ENCODE peak calls at places on chromosome 10, in six cellular contexts. One of them, this sample, is unnamed.

GRCh38 chr10:101709359-101710063 is 14.5 kb upstream of the FBXW4 start:
- DNase-seq in GM23338: no peak
- DNase-seq in tibial nerve: no peak
- DNase-seq in AG04450: no peak
- DNase-seq in ovary: no peak
- DNase-seq in Panc1: no peak
- DNase-seq in this sample: no peak

GRCh38 chr10:43075612-43076003 is 1.3 kb upstream of the RET start:
- DNase-seq in GM23338: peak; percentile 46
- DNase-seq in tibial nerve: no peak
- DNase-seq in AG04450: no peak
- DNase-seq in ovary: no peak
- DNase-seq in Panc1: no peak
- DNase-seq in this sample: peak; percentile 30

GRCh38 chr10:91681361-91682276 is 48.7 kb upstream of the PPP1R3C start:
- DNase-seq in GM23338: no peak
- DNase-seq in tibial nerve: no peak
- DNase-seq in AG04450: no peak
- DNase-seq in ovary: peak; percentile 33
- DNase-seq in Panc1: no peak
- DNase-seq in this sample: no peak

GRCh38 chr10:24668247-24668646 is 55.4 kb downstream of the ARHGAP21 start:
- DNase-seq in GM23338: no peak
- DNase-seq in tibial nerve: no peak
- DNase-seq in AG04450: no peak
- DNase-seq in ovary: no peak
- DNase-seq in Panc1: no peak
- DNase-seq in this sample: no peak

GRCh38 chr10:113854757-113855626 is 531 bp downstream of the NHLRC2 start:
- DNase-seq in GM23338: peak; percentile 53
- DNase-seq in tibial nerve: peak; percentile 36
- DNase-seq in AG04450: no peak
- DNase-seq in ovary: peak; percentile 67
- DNase-seq in Panc1: no peak
- DNase-seq in this sample: peak; percentile 69

GRCh38 chr10:93926613-93927012 is 32.8 kb downstream of the SLC35G1 start:
- DNase-seq in GM23338: no peak
- DNase-seq in tibial nerve: no peak
- DNase-seq in AG04450: no peak
- DNase-seq in ovary: no peak
- DNase-seq in Panc1: no peak
- DNase-seq in this sample: no peak

GRCh38 chr10:101035916-101036702 is 5.1 kb downstream of the SFXN3 start:
- DNase-seq in GM23338: no peak
- DNase-seq in tibial nerve: no peak
- DNase-seq in AG04450: no peak
- DNase-seq in ovary: no peak
- DNase-seq in Panc1: no peak
- DNase-seq in this sample: no peak

GRCh38 chr10:78602201-78602917 is 466.4 kb upstream of the ZMIZ1 start:
- DNase-seq in GM23338: no peak
- DNase-seq in tibial nerve: no peak
- DNase-seq in AG04450: no peak
- DNase-seq in ovary: no peak
- DNase-seq in Panc1: no peak
- DNase-seq in this sample: no peak

GRCh38 chr10:97474918-97475317 is 23.3 kb downstream of the MMS19 start:
- DNase-seq in GM23338: no peak
- DNase-seq in tibial nerve: no peak
- DNase-seq in AG04450: no peak
- DNase-seq in ovary: no peak
- DNase-seq in Panc1: no peak
- DNase-seq in this sample: no peak

GRCh38 chr10:117656385-117657367 is 114.1 kb downstream of the EMX2 start:
- DNase-seq in GM23338: no peak
- DNase-seq in tibial nerve: no peak
- DNase-seq in AG04450: no peak
- DNase-seq in ovary: no peak
- DNase-seq in Panc1: no peak
- DNase-seq in this sample: no peak

GRCh38 chr10:88042162-88043100 is 179.0 kb downstream of the PTEN start:
- DNase-seq in GM23338: peak; percentile 32
- DNase-seq in tibial nerve: no peak
- DNase-seq in AG04450: peak; percentile 56
- DNase-seq in ovary: no peak
- DNase-seq in Panc1: no peak
- DNase-seq in this sample: peak; percentile 53

GRCh38 chr10:35579726-35580420 is 25.3 kb upstream of the GJD4 start:
- DNase-seq in GM23338: no peak
- DNase-seq in tibial nerve: no peak
- DNase-seq in AG04450: no peak
- DNase-seq in ovary: no peak
- DNase-seq in Panc1: no peak
- DNase-seq in this sample: no peak

GRCh38 chr10:43970018-43970698 is 321.5 kb upstream of the ZNF32 start:
- DNase-seq in GM23338: no peak
- DNase-seq in tibial nerve: no peak
- DNase-seq in AG04450: no peak
- DNase-seq in ovary: no peak
- DNase-seq in Panc1: no peak
- DNase-seq in this sample: no peak

GRCh38 chr10:106958591-106959328 is 205.7 kb downstream of the SORCS1 start:
- DNase-seq in GM23338: no peak
- DNase-seq in tibial nerve: no peak
- DNase-seq in AG04450: no peak
- DNase-seq in ovary: no peak
- DNase-seq in Panc1: no peak
- DNase-seq in this sample: no peak

GRCh38 chr10:112557197-112557596 is 110.2 kb downstream of the VTI1A start:
- DNase-seq in GM23338: no peak
- DNase-seq in tibial nerve: no peak
- DNase-seq in AG04450: no peak
- DNase-seq in ovary: no peak
- DNase-seq in Panc1: no peak
- DNase-seq in this sample: no peak

GRCh38 chr10:6694447-6695155 is 114.5 kb upstream of the PRKCQ start:
- DNase-seq in GM23338: no peak
- DNase-seq in tibial nerve: no peak
- DNase-seq in AG04450: no peak
- DNase-seq in ovary: no peak
- DNase-seq in Panc1: no peak
- DNase-seq in this sample: peak; percentile 30

GRCh38 chr10:8042032-8042863 is 12.2 kb upstream of the GATA3 start:
- DNase-seq in GM23338: peak; percentile 35
- DNase-seq in tibial nerve: no peak
- DNase-seq in AG04450: no peak
- DNase-seq in ovary: no peak
- DNase-seq in Panc1: no peak
- DNase-seq in this sample: peak; percentile 16

GRCh38 chr10:72340510-72340895 is 14.2 kb downstream of the DNAJB12 start:
- DNase-seq in GM23338: peak; percentile 86
- DNase-seq in tibial nerve: peak; percentile 56
- DNase-seq in AG04450: no peak
- DNase-seq in ovary: peak; percentile 75
- DNase-seq in Panc1: no peak
- DNase-seq in this sample: peak; percentile 82

GRCh38 chr10:76492026-76492425 is 1060.6 kb downstream of the LRMDA start:
- DNase-seq in GM23338: no peak
- DNase-seq in tibial nerve: no peak
- DNase-seq in AG04450: no peak
- DNase-seq in ovary: no peak
- DNase-seq in Panc1: no peak
- DNase-seq in this sample: peak; percentile 53

GRCh38 chr10:117442521-117442920 is 67.3 kb upstream of the PDZD8 start:
- DNase-seq in GM23338: no peak
- DNase-seq in tibial nerve: no peak
- DNase-seq in AG04450: no peak
- DNase-seq in ovary: no peak
- DNase-seq in Panc1: no peak
- DNase-seq in this sample: peak; percentile 11

DNA sequence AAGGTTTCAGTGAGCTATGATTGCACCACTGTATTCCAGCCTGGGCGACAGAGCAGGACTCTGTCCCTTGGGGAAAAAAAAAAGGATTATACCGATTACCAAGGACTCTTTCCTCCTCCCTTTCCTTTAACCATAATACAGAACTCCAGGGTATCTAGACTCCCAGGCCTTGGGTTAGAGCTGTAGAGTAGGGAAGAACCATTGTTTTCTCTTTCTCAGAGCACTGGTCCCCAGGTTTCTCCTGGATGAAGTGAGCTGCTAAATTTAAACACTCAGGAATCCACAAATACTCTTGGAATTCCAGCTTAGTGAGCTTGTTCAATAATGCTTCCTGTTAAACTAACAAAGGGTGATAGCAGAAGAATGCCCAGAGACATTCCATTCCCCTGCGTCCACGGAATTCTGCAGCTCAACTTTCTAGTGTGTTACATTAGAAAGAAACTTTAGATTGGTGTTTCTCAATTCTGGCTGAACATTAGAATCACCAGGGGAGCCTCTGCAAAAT is 14.6 kb upstream of the RPEL1 start:
- DNase-seq in GM23338: peak; percentile 95
- DNase-seq in tibial nerve: no peak
- DNase-seq in AG04450: peak; percentile 91
- DNase-seq in ovary: no peak
- DNase-seq in Panc1: peak; percentile 97
- DNase-seq in this sample: peak; percentile 99
- H3K27ac ChIP-seq in GM23338: peak overlapping the region; percentile 94
- H3K27ac ChIP-seq in tibial nerve: no peak overlapping the region
- H3K27ac ChIP-seq in AG04450: peak overlapping the region; percentile 99
- H3K27ac ChIP-seq in ovary: no peak overlapping the region
- H3K27ac ChIP-seq in Panc1: peak overlapping the region; percentile 86
- H3K27ac ChIP-seq in this sample: peak overlapping the region; percentile 98

DNA sequence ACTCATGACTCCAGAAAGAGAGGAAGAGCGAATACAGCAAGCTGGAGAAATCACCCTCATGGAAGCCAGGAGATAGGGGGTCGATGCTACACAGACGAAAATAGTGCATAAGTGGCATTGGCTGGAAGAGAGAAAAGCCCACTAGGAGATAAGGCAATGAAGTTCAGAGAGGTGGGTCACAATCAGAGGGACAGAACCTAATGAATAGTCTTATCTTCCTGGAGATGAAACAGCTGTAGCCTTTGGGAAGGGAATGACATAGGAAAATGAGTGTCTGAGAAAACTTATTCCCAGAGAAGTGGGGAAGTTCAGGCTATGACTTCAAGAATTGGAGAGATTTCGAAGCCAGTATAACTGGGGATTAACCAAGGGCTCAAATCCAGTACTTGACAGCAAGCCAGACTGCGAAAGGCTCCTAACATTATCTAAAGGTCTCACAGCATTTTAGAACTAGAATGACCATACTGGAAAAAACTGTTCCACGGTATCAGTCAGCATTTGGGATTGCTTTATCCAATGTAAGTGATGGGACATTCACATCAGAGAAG is 211.1 kb downstream of the ZNF365 start:
- DNase-seq in GM23338: no peak
- DNase-seq in tibial nerve: no peak
- DNase-seq in AG04450: no peak
- DNase-seq in ovary: no peak
- DNase-seq in Panc1: no peak
- DNase-seq in this sample: no peak
- H3K27ac ChIP-seq in GM23338: no peak overlapping the region
- H3K27ac ChIP-seq in tibial nerve: no peak overlapping the region
- H3K27ac ChIP-seq in AG04450: no peak overlapping the region
- H3K27ac ChIP-seq in ovary: no peak overlapping the region
- H3K27ac ChIP-seq in Panc1: no peak overlapping the region
- H3K27ac ChIP-seq in this sample: no peak overlapping the region

DNA sequence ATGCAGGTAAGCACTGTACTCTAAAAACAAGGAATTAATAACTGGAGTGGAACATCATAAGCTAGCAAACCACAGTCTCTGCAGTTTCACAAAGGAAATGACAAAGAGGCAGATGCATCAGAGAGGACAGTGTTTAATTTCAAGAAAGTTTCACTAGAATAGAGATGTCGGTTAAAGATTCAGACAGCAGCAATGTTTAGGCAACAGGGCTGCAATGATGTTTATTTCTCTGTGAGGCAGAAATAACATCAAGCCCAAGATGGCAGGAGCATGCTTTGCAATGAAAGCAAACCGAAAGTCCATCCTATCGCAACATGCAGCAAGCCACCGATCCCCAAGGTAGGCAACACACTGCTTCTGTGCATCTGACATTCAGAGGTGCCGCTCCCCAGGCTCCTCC is 81.8 kb downstream of the FGFR2 start:
- DNase-seq in GM23338: no peak
- DNase-seq in tibial nerve: no peak
- DNase-seq in AG04450: no peak
- DNase-seq in ovary: no peak
- DNase-seq in Panc1: no peak
- DNase-seq in this sample: no peak
- H3K27ac ChIP-seq in GM23338: peak overlapping the region; percentile 42
- H3K27ac ChIP-seq in tibial nerve: no peak overlapping the region
- H3K27ac ChIP-seq in AG04450: no peak overlapping the region
- H3K27ac ChIP-seq in ovary: no peak overlapping the region
- H3K27ac ChIP-seq in Panc1: no peak overlapping the region
- H3K27ac ChIP-seq in this sample: no peak overlapping the region

GRCh38 chr10:95262763-95263518 is 27.9 kb downstream of the PDLIM1 start:
- DNase-seq in GM23338: no peak
- DNase-seq in tibial nerve: no peak
- DNase-seq in AG04450: no peak
- DNase-seq in ovary: no peak
- DNase-seq in Panc1: no peak
- DNase-seq in this sample: no peak

GRCh38 chr10:95261926-95262325 is 28.9 kb downstream of the PDLIM1 start:
- DNase-seq in GM23338: no peak
- DNase-seq in tibial nerve: no peak
- DNase-seq in AG04450: no peak
- DNase-seq in ovary: no peak
- DNase-seq in Panc1: no peak
- DNase-seq in this sample: peak; percentile 69

GRCh38 chr10:95260397-95260881 is 30.4 kb downstream of the PDLIM1 start:
- DNase-seq in GM23338: no peak
- DNase-seq in tibial nerve: no peak
- DNase-seq in AG04450: no peak
- DNase-seq in ovary: no peak
- DNase-seq in Panc1: peak; percentile 73
- DNase-seq in this sample: peak; percentile 98

GRCh38 chr10:95263864-95264226 is 27.0 kb downstream of the PDLIM1 start:
- DNase-seq in GM23338: no peak
- DNase-seq in tibial nerve: no peak
- DNase-seq in AG04450: no peak
- DNase-seq in ovary: no peak
- DNase-seq in Panc1: no peak
- DNase-seq in this sample: no peak

DNA sequence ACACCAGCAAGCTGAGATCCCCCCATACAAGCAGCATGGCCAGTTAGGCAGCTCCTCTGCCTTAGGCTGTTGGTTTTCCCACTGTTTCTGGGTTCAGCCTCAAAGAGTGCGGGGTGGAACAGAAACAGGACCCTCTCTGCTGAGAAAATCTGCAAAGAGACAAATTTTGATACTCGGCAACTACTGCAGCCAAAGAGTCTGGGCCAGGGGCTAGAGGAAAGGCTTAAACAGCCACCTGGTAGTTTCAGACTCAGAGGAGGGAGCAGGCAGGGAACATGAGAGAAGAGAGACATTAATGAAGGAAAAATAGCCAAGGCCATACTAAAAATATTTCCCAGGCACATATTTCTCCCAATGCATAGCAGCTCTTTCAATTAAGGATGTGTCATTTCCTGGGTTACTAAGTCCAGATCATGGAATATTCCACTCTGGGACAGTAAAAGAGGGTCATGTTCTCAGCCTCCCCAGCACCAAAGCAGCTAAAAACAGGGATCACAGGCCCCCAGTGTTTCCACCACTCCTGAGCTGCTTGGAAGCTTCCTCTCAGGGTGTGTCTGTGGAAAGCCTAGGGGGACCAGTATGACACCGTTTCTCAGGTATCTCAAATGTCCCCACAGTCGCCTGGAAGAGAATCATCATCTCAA is 29.8 kb downstream of the PDLIM1 start:
- DNase-seq in GM23338: no peak
- DNase-seq in tibial nerve: no peak
- DNase-seq in AG04450: no peak
- DNase-seq in ovary: no peak
- DNase-seq in Panc1: no peak
- DNase-seq in this sample: peak; percentile 65
- H3K27ac ChIP-seq in GM23338: peak overlapping the region; percentile 45
- H3K27ac ChIP-seq in tibial nerve: peak overlapping the region; percentile 1
- H3K27ac ChIP-seq in AG04450: peak overlapping the region; percentile 85
- H3K27ac ChIP-seq in ovary: no peak overlapping the region
- H3K27ac ChIP-seq in Panc1: peak overlapping the region; percentile 55
- H3K27ac ChIP-seq in this sample: peak overlapping the region; percentile 94